ENCODE peak calls at places on chromosomes 12 and 14, in ten cellular contexts. One of them, this sample, is unnamed.

GRCh38 chr12:118175823-118176447 is 40.0 kb downstream of the PEBP1 start:
- DNase-seq in anterior cingulate cortex: no peak
- DNase-seq in activated T-cell treated with anti-CD3 and anti-CD28 coated beads for 24 hours: no peak
- DNase-seq in stimulated activated CD4-positive, alpha-beta T cell treated with anti-CD3 and anti-CD28 coated beads, Interleukin-2, amount 100 ng/mL, for 24 hours: no peak
- DNase-seq in HTR-8/SVneo: no peak
- DNase-seq in NCI-H774: no peak
- DNase-seq in uterus: no peak
- DNase-seq in NCI-H748 treated with DMSO at 0.1 percent for 48 hours: no peak
- DNase-seq in GM03348: no peak
- DNase-seq in NCI-H510A: no peak
- DNase-seq in this sample: no peak

GRCh38 chr12:109779382-109779781 is 53.8 kb downstream of the TRPV4 start:
- DNase-seq in anterior cingulate cortex: no peak
- DNase-seq in activated T-cell treated with anti-CD3 and anti-CD28 coated beads for 24 hours: no peak
- DNase-seq in stimulated activated CD4-positive, alpha-beta T cell treated with anti-CD3 and anti-CD28 coated beads, Interleukin-2, amount 100 ng/mL, for 24 hours: no peak
- DNase-seq in HTR-8/SVneo: no peak
- DNase-seq in NCI-H774: no peak
- DNase-seq in uterus: no peak
- DNase-seq in NCI-H748 treated with DMSO at 0.1 percent for 48 hours: no peak
- DNase-seq in GM03348: no peak
- DNase-seq in NCI-H510A: no peak
- DNase-seq in this sample: no peak

GRCh38 chr14:68633131-68633991 is 159.5 kb downstream of the ZFP36L1 start:
- DNase-seq in anterior cingulate cortex: peak
- DNase-seq in activated T-cell treated with anti-CD3 and anti-CD28 coated beads for 24 hours: no peak
- DNase-seq in stimulated activated CD4-positive, alpha-beta T cell treated with anti-CD3 and anti-CD28 coated beads, Interleukin-2, amount 100 ng/mL, for 24 hours: no peak
- DNase-seq in HTR-8/SVneo: no peak
- DNase-seq in NCI-H774: no peak
- DNase-seq in uterus: no peak
- DNase-seq in NCI-H748 treated with DMSO at 0.1 percent for 48 hours: no peak
- DNase-seq in GM03348: peak
- DNase-seq in NCI-H510A: no peak
- DNase-seq in this sample: no peak

GRCh38 chr14:96055065-96055752 is 16.0 kb downstream of the C14orf132 start:
- DNase-seq in anterior cingulate cortex: no peak
- DNase-seq in activated T-cell treated with anti-CD3 and anti-CD28 coated beads for 24 hours: no peak
- DNase-seq in stimulated activated CD4-positive, alpha-beta T cell treated with anti-CD3 and anti-CD28 coated beads, Interleukin-2, amount 100 ng/mL, for 24 hours: no peak
- DNase-seq in HTR-8/SVneo: no peak
- DNase-seq in NCI-H774: no peak
- DNase-seq in uterus: no peak
- DNase-seq in NCI-H748 treated with DMSO at 0.1 percent for 48 hours: no peak
- DNase-seq in GM03348: no peak
- DNase-seq in NCI-H510A: no peak
- DNase-seq in this sample: no peak

GRCh38 chr14:104665663-104666522 is 23.5 kb upstream of the INF2 start:
- DNase-seq in anterior cingulate cortex: peak
- DNase-seq in activated T-cell treated with anti-CD3 and anti-CD28 coated beads for 24 hours: no peak
- DNase-seq in stimulated activated CD4-positive, alpha-beta T cell treated with anti-CD3 and anti-CD28 coated beads, Interleukin-2, amount 100 ng/mL, for 24 hours: peak
- DNase-seq in HTR-8/SVneo: no peak
- DNase-seq in NCI-H774: no peak
- DNase-seq in uterus: no peak
- DNase-seq in NCI-H748 treated with DMSO at 0.1 percent for 48 hours: no peak
- DNase-seq in GM03348: no peak
- DNase-seq in NCI-H510A: no peak
- DNase-seq in this sample: peak

GRCh38 chr14:59126714-59127436 is 61.6 kb upstream of the DAAM1 start:
- DNase-seq in anterior cingulate cortex: no peak
- DNase-seq in activated T-cell treated with anti-CD3 and anti-CD28 coated beads for 24 hours: no peak
- DNase-seq in stimulated activated CD4-positive, alpha-beta T cell treated with anti-CD3 and anti-CD28 coated beads, Interleukin-2, amount 100 ng/mL, for 24 hours: peak
- DNase-seq in HTR-8/SVneo: peak
- DNase-seq in NCI-H774: peak
- DNase-seq in uterus: no peak
- DNase-seq in NCI-H748 treated with DMSO at 0.1 percent for 48 hours: peak
- DNase-seq in GM03348: peak
- DNase-seq in NCI-H510A: peak
- DNase-seq in this sample: peak

GRCh38 chr12:12807970-12808702 is 5.0 kb upstream of the DDX47 start:
- DNase-seq in anterior cingulate cortex: no peak
- DNase-seq in activated T-cell treated with anti-CD3 and anti-CD28 coated beads for 24 hours: peak
- DNase-seq in stimulated activated CD4-positive, alpha-beta T cell treated with anti-CD3 and anti-CD28 coated beads, Interleukin-2, amount 100 ng/mL, for 24 hours: peak
- DNase-seq in HTR-8/SVneo: no peak
- DNase-seq in NCI-H774: peak
- DNase-seq in uterus: peak
- DNase-seq in NCI-H748 treated with DMSO at 0.1 percent for 48 hours: peak
- DNase-seq in GM03348: no peak
- DNase-seq in NCI-H510A: no peak
- DNase-seq in this sample: peak

GRCh38 chr14:21985081-21985480 is 311.5 kb upstream of the OR4E1 start:
- DNase-seq in anterior cingulate cortex: no peak
- DNase-seq in activated T-cell treated with anti-CD3 and anti-CD28 coated beads for 24 hours: no peak
- DNase-seq in stimulated activated CD4-positive, alpha-beta T cell treated with anti-CD3 and anti-CD28 coated beads, Interleukin-2, amount 100 ng/mL, for 24 hours: no peak
- DNase-seq in HTR-8/SVneo: no peak
- DNase-seq in NCI-H774: no peak
- DNase-seq in uterus: no peak
- DNase-seq in NCI-H748 treated with DMSO at 0.1 percent for 48 hours: no peak
- DNase-seq in GM03348: no peak
- DNase-seq in NCI-H510A: no peak
- DNase-seq in this sample: no peak

GRCh38 chr14:52106853-52107252 is 38.0 kb upstream of the NID2 start:
- DNase-seq in anterior cingulate cortex: no peak
- DNase-seq in activated T-cell treated with anti-CD3 and anti-CD28 coated beads for 24 hours: no peak
- DNase-seq in stimulated activated CD4-positive, alpha-beta T cell treated with anti-CD3 and anti-CD28 coated beads, Interleukin-2, amount 100 ng/mL, for 24 hours: no peak
- DNase-seq in HTR-8/SVneo: no peak
- DNase-seq in NCI-H774: no peak
- DNase-seq in uterus: peak
- DNase-seq in NCI-H748 treated with DMSO at 0.1 percent for 48 hours: no peak
- DNase-seq in GM03348: no peak
- DNase-seq in NCI-H510A: no peak
- DNase-seq in this sample: no peak

GRCh38 chr12:88144546-88145468 is 2.7 kb downstream of the TMTC3 start:
- DNase-seq in anterior cingulate cortex: no peak
- DNase-seq in activated T-cell treated with anti-CD3 and anti-CD28 coated beads for 24 hours: no peak
- DNase-seq in stimulated activated CD4-positive, alpha-beta T cell treated with anti-CD3 and anti-CD28 coated beads, Interleukin-2, amount 100 ng/mL, for 24 hours: no peak
- DNase-seq in HTR-8/SVneo: no peak
- DNase-seq in NCI-H774: no peak
- DNase-seq in uterus: no peak
- DNase-seq in NCI-H748 treated with DMSO at 0.1 percent for 48 hours: no peak
- DNase-seq in GM03348: no peak
- DNase-seq in NCI-H510A: no peak
- DNase-seq in this sample: no peak

GRCh38 chr14:61456720-61457119 is 135.3 kb downstream of the PRKCH start:
- DNase-seq in anterior cingulate cortex: peak
- DNase-seq in activated T-cell treated with anti-CD3 and anti-CD28 coated beads for 24 hours: peak
- DNase-seq in stimulated activated CD4-positive, alpha-beta T cell treated with anti-CD3 and anti-CD28 coated beads, Interleukin-2, amount 100 ng/mL, for 24 hours: peak
- DNase-seq in HTR-8/SVneo: peak
- DNase-seq in NCI-H774: peak
- DNase-seq in uterus: peak
- DNase-seq in NCI-H748 treated with DMSO at 0.1 percent for 48 hours: peak
- DNase-seq in GM03348: peak
- DNase-seq in NCI-H510A: peak
- DNase-seq in this sample: peak

This sample was measured in activated T-helper 1 cell treated with anti-CD3 and anti-CD28 coated beads, Interleukin-12 subunit alpha, Interleukin-12 subunit beta, Interleukin-2, Interleukin-4 antibody, amounts not matched to agents 30 ng/mL and 10 ng/mL and 1 ng/mL, durations not matched to agents 14 hours and 24 hours and 36 hours.